ENCODE peak calls at places on chromosomes 3 and 15, in ten cellular contexts. Q is Peyer's patch; Y is C1 segment of cervical spinal cord; P is endodermal cell; M is Calu3; N is iPS-NIHi11; U is endothelial cell; F is activated T-helper 1 cell treated with anti-CD3 and anti-CD28 coated beads, Interleukin-2, amount 50 U/mL, for 16 hours; V is HS-27A; G is smooth muscle cell of the brain vasculature. B is an unnamed sample.

GRCh38 chr3:63947594-63947993 is 35.4 kb upstream of the SCAANT1 start:
- DNase-seq in M (no peak), Q (no peak), U (no peak), Y (no peak), V (no peak), F (no peak), G (no peak), N (no peak), P (no peak), B (no peak)

GRCh38 chr3:134302674-134303073 is 52.0 kb upstream of the RYK start:
- DNase-seq in F (no peak), Y (no peak), V (no peak), G (no peak), U (no peak), Q (no peak), P (no peak), N (no peak), M (no peak), B (no peak)

GRCh38 chr15:35117508-35118280 is 32.6 kb upstream of the NANOGP8 start:
- DNase-seq in N (no peak), M (no peak), P (no peak), U (no peak), Y (no peak), G (no peak), Q (no peak), F (no peak), V (no peak), B (no peak)

GRCh38 chr3:141385386-141386079 is 17.2 kb downstream of the ZBTB38 start:
- DNase-seq in N (no peak), Q (no peak), U (no peak), Y (no peak), P (no peak), G (no peak), M (no peak), F (no peak), V (no peak), B (no peak)

GRCh38 chr3:31947671-31948091 is 33.4 kb downstream of the OSBPL10 start:
- DNase-seq in F (no peak), G (no peak), Y (no peak), P (no peak), Q (no peak), U (no peak), M (peak; percentile 41), V (no peak), N (no peak), B (no peak)

GRCh38 chr3:149454746-149455145 is 19.8 kb upstream of the TM4SF4 start:
- DNase-seq in F (no peak), U (no peak), V (no peak), M (no peak), G (no peak), P (no peak), Y (no peak), N (no peak), Q (no peak), B (peak; percentile 73)

GRCh38 chr3:179181021-179181472 is 32.9 kb downstream of the PIK3CA start:
- DNase-seq in Q (no peak), G (peak; percentile 46), P (no peak), Y (no peak), M (no peak), F (no peak), V (no peak), N (no peak), U (no peak), B (peak; percentile 61)

GRCh38 chr15:73982251-73982962 is 9.7 kb downstream of the STOML1 start:
- DNase-seq in Q (peak; percentile 64), F (no peak), V (peak; percentile 95), Y (no peak), G (peak; percentile 76), U (no peak), N (no peak), M (peak; percentile 75), P (no peak), B (peak; percentile 94)

GRCh38 chr15:82742134-82742533 is 32.5 kb upstream of the AP3B2 start:
- DNase-seq in N (no peak), Q (no peak), Y (no peak), M (no peak), F (no peak), U (no peak), G (no peak), P (no peak), V (no peak), B (peak; percentile 4)

GRCh38 chr3:97612632-97613031 is 151.9 kb upstream of the ARL6 start:
- DNase-seq in M (no peak), G (no peak), U (no peak), P (no peak), Q (no peak), N (no peak), F (no peak), Y (no peak), V (no peak), B (no peak)

GRCh38 chr3:183487896-183488295 is 59.5 kb upstream of the MCF2L2 start:
- DNase-seq in M (no peak), P (no peak), U (no peak), N (no peak), V (no peak), G (no peak), F (no peak), Y (no peak), Q (no peak), B (no peak)

GRCh38 chr3:138426211-138426610 is 8.2 kb upstream of the ESYT3 start:
- DNase-seq in Q (no peak), M (no peak), V (no peak), N (no peak), G (no peak), U (no peak), P (peak; percentile 43), F (no peak), Y (no peak), B (peak; percentile 30)

GRCh38 chr15:75578206-75578947 is 738 bp downstream of the PTPN9 start:
- DNase-seq in U (peak; percentile 41), N (peak; percentile 43), M (peak; percentile 53), P (peak; percentile 64), Q (no peak), F (peak; percentile 4), V (no peak), G (no peak), Y (peak; percentile 59), B (peak; percentile 36)

GRCh38 chr15:60370105-60370803 is 27.5 kb downstream of the ANXA2 start:
- DNase-seq in F (no peak), V (no peak), Q (no peak), G (no peak), U (no peak), P (peak; percentile 30), M (peak; percentile 52), Y (no peak), N (no peak), B (peak; percentile 48)

GRCh38 chr3:35733276-35733675 is 94.0 kb downstream of the ARPP21 start:
- DNase-seq in M (no peak), G (no peak), V (no peak), U (no peak), Y (no peak), F (no peak), N (no peak), Q (no peak), P (no peak), B (no peak)

GRCh38 chr3:40452876-40453730 is 4.0 kb upstream of the RPL14 start:
- DNase-seq in N (peak; percentile 98), F (peak; percentile 94), P (peak; percentile 99), V (peak; percentile 94), G (peak; percentile 95), M (peak; percentile 95), Q (peak; percentile 99), Y (peak; percentile 90), U (peak; percentile 95), B (peak; percentile 99)

GRCh38 chr3:136750922-136751258 is 1.3 kb downstream of the STAG1 start:
- DNase-seq in P (no peak), N (no peak), Y (no peak), M (no peak), Q (no peak), G (no peak), V (no peak), F (no peak), U (no peak), B (peak; percentile 81)

GRCh38 chr3:11080492-11080891 is 73.8 kb upstream of the HRH1 start:
- DNase-seq in M (no peak), Y (no peak), Q (no peak), V (no peak), N (no peak), U (no peak), P (no peak), F (no peak), G (no peak), B (no peak)

B was measured in EH.